ENCODE peak calls at places on chromosomes 12 and 14, in six cellular contexts. F, P, S, A, D and K are unnamed samples.

GRCh38 chr12:30437616-30438015 is 258.1 kb downstream of the IPO8 start:
- DNase-seq in A (no peak), D (no peak), S (no peak), F (no peak), P (no peak), K (no peak)

GRCh38 chr14:58288106-58288792 is 10.1 kb upstream of the ARID4A start:
- DNase-seq in A (no peak), D (no peak), F (no peak), S (no peak), P (no peak), K (no peak)

GRCh38 chr12:113197518-113198077 is 12.1 kb downstream of the RITA1 start:
- DNase-seq in S (no peak), P (no peak), A (no peak), D (no peak), F (no peak), K (no peak)

GRCh38 chr14:53367631-53368030 is 214.5 kb upstream of the DDHD1 start:
- DNase-seq in F (no peak), S (no peak), A (peak; percentile 53), P (no peak), D (no peak), K (no peak)

GRCh38 chr12:119840617-119841016 is 36.5 kb downstream of the CIT start:
- DNase-seq in S (no peak), F (no peak), A (no peak), P (no peak), D (no peak), K (no peak)

GRCh38 chr12:51886021-51886710 is 1.7 kb upstream of the ANKRD33 start:
- DNase-seq in A (peak; percentile 92), S (no peak), P (peak; percentile 69), D (peak; percentile 44), F (no peak), K (peak; percentile 83)

GRCh38 chr12:25056011-25056410 is 107.1 kb upstream of the BCAT1 start:
- DNase-seq in D (no peak), F (no peak), A (no peak), P (no peak), S (no peak), K (no peak)

GRCh38 chr12:95445884-95446482 is 28.0 kb upstream of the METAP2 start:
- DNase-seq in S (no peak), A (no peak), P (no peak), F (no peak), D (no peak), K (no peak)

GRCh38 chr12:6090786-6091185 is 33.7 kb downstream of the VWF start:
- DNase-seq in F (no peak), P (no peak), A (peak; percentile 62), S (no peak), D (no peak), K (no peak)

GRCh38 chr12:62006076-62006732 is 254.0 kb upstream of the USP15 start:
- DNase-seq in P (no peak), S (no peak), D (peak; percentile 43), F (peak; percentile 56), A (peak; percentile 17), K (no peak)

GRCh38 chr14:40870252-40870651 is 736.4 kb upstream of the LRFN5 start:
- DNase-seq in S (no peak), D (no peak), A (no peak), P (no peak), F (no peak), K (no peak)

GRCh38 chr12:29066061-29066588 is 83.0 kb upstream of the FAR2 start:
- DNase-seq in D (no peak), S (no peak), F (peak; percentile 62), P (no peak), A (peak; percentile 82), K (no peak)

GRCh38 chr12:103495783-103496456 is at the start of gene C12orf42:
- DNase-seq in F (peak; percentile 71), S (no peak), A (no peak), P (no peak), D (peak; percentile 73), K (no peak)
- TF ChIP-seq CTCF in F (peak; percentile 54), S (no peak), A (peak; percentile 33), P (no peak), D (peak; percentile 49), K (no peak)

GRCh38 chr12:47818701-47819543 is 781 bp downstream of the HDAC7 start:
- DNase-seq in D (peak; percentile 74), A (no peak), F (peak; percentile 85), P (peak; percentile 76), S (no peak), K (no peak)

GRCh38 chr12:47817272-47818006 is 2.3 kb downstream of the HDAC7 start:
- DNase-seq in A (no peak), P (no peak), D (no peak), S (no peak), F (peak; percentile 46), K (no peak)

GRCh38 chr12:47818007-47818376 is 1.7 kb downstream of the HDAC7 start:
- DNase-seq in A (no peak), P (no peak), F (no peak), S (no peak), D (no peak), K (no peak)

GRCh38 chr12:47819544-47819901 is 180 bp downstream of the HDAC7 start:
- DNase-seq in A (no peak), P (no peak), F (no peak), S (no peak), D (no peak), K (no peak)

DNA sequence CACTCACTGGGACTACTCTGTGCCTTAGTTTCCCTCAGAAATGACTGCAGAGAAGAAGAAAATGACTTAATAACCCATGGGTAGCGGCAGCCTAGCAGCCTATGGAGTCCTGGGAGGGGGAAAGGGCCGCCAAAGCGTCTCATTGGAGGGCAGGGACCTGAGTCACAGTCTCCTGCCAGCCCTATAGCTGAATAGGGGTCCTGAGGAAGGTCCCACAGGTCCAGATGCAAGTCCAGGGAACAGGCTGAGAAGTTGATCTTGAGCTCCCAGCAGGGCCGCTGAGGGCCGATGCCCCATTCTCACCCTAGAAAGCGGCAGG is 1.4 kb downstream of the HDAC7 start:
- DNase-seq in P (no peak), F (no peak), A (no peak), S (no peak), D (peak; percentile 63), K (no peak)
- H3K9me3 ChIP-seq in P (no peaks in the 10 kb centered on the region), F (no peaks in the 10 kb centered on the region), A (no peaks in the 10 kb centered on the region), S (no peaks in the 10 kb centered on the region), D (no peaks in the 10 kb centered on the region), K (no peaks in the 10 kb centered on the region)

GRCh38 chr12:107081778-107082177 is 11.6 kb downstream of the CRY1 start:
- DNase-seq in A (no peak), S (no peak), D (no peak), P (no peak), F (no peak), K (no peak)

GRCh38 chr12:107079172-107080011 is 14.0 kb downstream of the CRY1 start:
- DNase-seq in S (no peak), P (no peak), F (no peak), D (no peak), A (peak; percentile 58), K (no peak)
- TF ChIP-seq CTCF in S (peak; percentile 35), P (peak; percentile 7), F (peak; percentile 47), D (peak; percentile 63), A (peak; percentile 43), K (no peak)

DNA sequence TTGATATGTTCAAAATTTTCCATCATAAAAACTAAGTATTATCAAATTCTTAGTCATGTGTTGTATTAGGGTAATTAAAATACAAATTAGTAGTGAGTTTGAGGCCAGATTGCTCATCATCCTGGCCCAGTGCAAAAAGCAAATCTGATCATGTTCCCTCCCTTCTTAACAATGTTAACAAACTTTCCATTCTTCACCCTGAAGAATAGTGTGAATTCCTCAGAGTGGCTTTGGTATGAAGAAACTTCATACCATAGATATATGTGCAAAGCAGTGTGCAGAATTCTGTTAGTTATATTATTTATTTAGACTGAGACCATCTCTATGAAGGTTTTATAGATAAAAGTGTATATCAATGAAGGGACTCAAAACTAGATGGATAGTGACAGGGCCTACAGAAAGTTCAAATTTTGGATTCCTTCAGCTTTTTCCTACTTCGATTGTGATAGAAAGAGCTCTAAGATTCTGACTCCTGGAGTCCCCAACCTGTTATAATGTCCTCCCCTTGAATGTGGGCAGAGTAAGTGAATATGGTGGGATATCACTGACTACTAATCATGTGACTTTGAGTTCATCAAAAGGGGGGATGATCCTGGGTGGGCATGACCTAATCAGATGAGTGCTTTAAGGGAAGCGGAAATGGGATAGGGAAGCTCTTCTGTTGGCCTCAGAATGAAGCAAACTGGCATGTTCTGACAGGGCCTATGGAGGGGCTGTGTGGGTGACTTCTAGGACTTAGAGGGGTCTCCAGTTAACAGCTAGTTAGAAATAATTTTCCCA is 271.4 kb downstream of the BTG1 start:
- DNase-seq in D (no peak), S (no peak), F (no peak), P (no peak), A (no peak), K (no peak)
- H3K9me3 ChIP-seq in D (no peaks in the 10 kb centered on the region), S (no peaks in the 10 kb centered on the region), F (no peaks in the 10 kb centered on the region), P (no peaks in the 10 kb centered on the region), A (no peaks in the 10 kb centered on the region), K (no peaks in the 10 kb centered on the region)

GRCh38 chr12:53343449-53343848 is 7.3 kb upstream of the SP7 start:
- DNase-seq in A (no peak), D (no peak), S (no peak), P (no peak), F (no peak), K (no peak)

GRCh38 chr12:53343978-53344377 is 7.8 kb upstream of the SP7 start:
- DNase-seq in D (no peak), S (no peak), A (no peak), F (no peak), P (no peak), K (no peak)

GRCh38 chr12:53345486-53346195 is 9.5 kb upstream of the SP7 start:
- DNase-seq in S (no peak), A (no peak), P (no peak), D (no peak), F (no peak), K (no peak)

GRCh38 chr12:53344824-53345485 is 8.8 kb upstream of the SP7 start:
- DNase-seq in D (peak; percentile 74), S (no peak), F (peak; percentile 86), P (peak; percentile 65), A (peak; percentile 71), K (peak; percentile 57)

GRCh38 chr12:53344487-53344823 is 8.3 kb upstream of the SP7 start:
- DNase-seq in P (no peak), F (no peak), S (no peak), D (no peak), A (no peak), K (no peak)
- TF ChIP-seq CTCF in P (no peak), F (no peak), S (no peak), D (no peak), A (no peak), K (no peak)